ENCODE peak calls at places on chromosomes 1 and 21, in six cellular contexts. R, C, I, M, X and A are unnamed samples.
A peak's percentile ranks its signal among the peaks of the same experiment; 100 is the strongest.

GRCh38 chr1:230568008-230568407 is 74.3 kb upstream of the COG2 start:
- DNase-seq in R (peak; percentile 7), C (peak; percentile 67), I (no peak), M (no peak), X (no peak), A (no peak)

GRCh38 chr1:6181347-6181770 is 1.2 kb upstream of the CHD5 start:
- DNase-seq in R (no peak), C (no peak), I (no peak), M (no peak), X (no peak), A (no peak)

GRCh38 chr21:45310446-45310845 is 22.8 kb upstream of the POFUT2 start:
- DNase-seq in R (no peak), C (no peak), I (no peak), M (no peak), X (no peak), A (no peak)

GRCh38 chr1:94039514-94039870 is 81.5 kb downstream of the ABCA4 start:
- DNase-seq in R (peak; percentile 74), C (peak; percentile 80), I (peak; percentile 69), M (peak; percentile 29), X (peak; percentile 85), A (peak; percentile 75)

GRCh38 chr1:173628888-173629287 is 6.2 kb upstream of the TEX50 start:
- DNase-seq in R (no peak), C (no peak), I (no peak), M (no peak), X (no peak), A (no peak)

GRCh38 chr1:20047058-20047457 is 22.9 kb upstream of the PLA2G5 start:
- DNase-seq in R (no peak), C (no peak), I (no peak), M (no peak), X (no peak), A (no peak)

GRCh38 chr21:40846566-40847411 is at the start of gene DSCAM:
- DNase-seq in R (no peak), C (no peak), I (no peak), M (no peak), X (no peak), A (no peak)

GRCh38 chr1:223864084-223864483 is 18.3 kb upstream of the TP53BP2 start:
- DNase-seq in R (no peak), C (no peak), I (no peak), M (no peak), X (no peak), A (no peak)

GRCh38 chr1:19799877-19800804 is at the start of gene TMCO4:
- DNase-seq in R (peak; percentile 78), C (peak; percentile 51), I (peak; percentile 35), M (peak; percentile 34), X (peak; percentile 70), A (no peak)

GRCh38 chr1:54606990-54607325 is 16.4 kb downstream of the FAM151A start:
- DNase-seq in R (no peak), C (no peak), I (no peak), M (no peak), X (no peak), A (no peak)

GRCh38 chr1:111214086-111214801 is 13.3 kb upstream of the CHI3L2 start:
- DNase-seq in R (no peak), C (no peak), I (no peak), M (no peak), X (no peak), A (no peak)

GRCh38 chr1:56202743-56203142 is 376.6 kb downstream of the PLPP3 start:
- DNase-seq in R (no peak), C (no peak), I (peak; percentile 38), M (no peak), X (no peak), A (no peak)

GRCh38 chr1:192592981-192593683 is 17.6 kb downstream of the RGS1 start:
- DNase-seq in R (no peak), C (no peak), I (peak; percentile 27), M (no peak), X (no peak), A (no peak)

GRCh38 chr1:33257759-33258712 is 1.7 kb downstream of the ZNF362 start:
- DNase-seq in R (no peak), C (no peak), I (no peak), M (no peak), X (no peak), A (no peak)

GRCh38 chr1:2376931-2377672 is 14.3 kb downstream of the MORN1 start:
- DNase-seq in R (no peak), C (no peak), I (no peak), M (no peak), X (peak; percentile 42), A (no peak)

GRCh38 chr21:44282370-44282769 is 3.3 kb upstream of the AIRE start:
- DNase-seq in R (no peak), C (no peak), I (no peak), M (no peak), X (no peak), A (no peak)

GRCh38 chr1:26358411-26359384 is 4.8 kb upstream of the CRYBG2 start:
- DNase-seq in R (no peak), C (peak; percentile 77), I (no peak), M (peak; percentile 52), X (no peak), A (no peak)

GRCh38 chr1:212498243-212498642 is 65.5 kb downstream of the NENF start:
- DNase-seq in R (peak; percentile 91), C (peak; percentile 83), I (peak; percentile 42), M (no peak), X (no peak), A (no peak)

GRCh38 chr1:11680270-11681070 is 478 bp downstream of the MAD2L2 start:
- DNase-seq in R (no peak), C (peak; percentile 6), I (peak; percentile 30), M (no peak), X (peak; percentile 64), A (no peak)

GRCh38 chr21:42707207-42707830 is 53.9 kb downstream of the PDE9A start:
- DNase-seq in R (no peak), C (no peak), I (no peak), M (no peak), X (no peak), A (no peak)

GRCh38 chr1:201637282-201638076 is 98.6 kb downstream of the NAV1 start:
- DNase-seq in R (no peak), C (no peak), I (peak; percentile 37), M (no peak), X (no peak), A (no peak)

GRCh38 chr1:66156144-66156543 is 363.4 kb downstream of the PDE4B start:
- DNase-seq in R (no peak), C (no peak), I (no peak), M (no peak), X (no peak), A (no peak)

GRCh38 chr1:175188936-175189335 is 3.6 kb downstream of the KIAA0040 start:
- DNase-seq in R (no peak), C (no peak), I (no peak), M (peak; percentile 38), X (no peak), A (no peak)

GRCh38 chr1:51203874-51204245 is 32.2 kb upstream of the RNF11 start:
- DNase-seq in R (no peak), C (no peak), I (no peak), M (no peak), X (no peak), A (no peak)

GRCh38 chr21:28074676-28075075 is 918.0 kb downstream of the LTN1 start:
- DNase-seq in R (no peak), C (no peak), I (no peak), M (no peak), X (no peak), A (no peak)

GRCh38 chr1:25820247-25821111 is 725 bp downstream of the MTFR1L start:
- DNase-seq in R (peak; percentile 38), C (peak; percentile 68), I (no peak), M (peak; percentile 58), X (peak; percentile 68), A (no peak)

GRCh38 chr1:170696591-170697337 is 32.8 kb downstream of the PRRX1 start:
- DNase-seq in R (no peak), C (no peak), I (no peak), M (no peak), X (no peak), A (no peak)

GRCh38 chr1:64834734-64835133 is 89.9 kb downstream of the RAVER2 start:
- DNase-seq in R (peak; percentile 69), C (peak; percentile 47), I (no peak), M (no peak), X (no peak), A (no peak)

GRCh38 chr21:34083357-34083756 is 10.0 kb downstream of the MRPS6 start:
- DNase-seq in R (no peak), C (no peak), I (no peak), M (no peak), X (no peak), A (no peak)

GRCh38 chr21:45430521-45431501 is 25.8 kb downstream of the COL18A1 start:
- DNase-seq in R (peak; percentile 81), C (no peak), I (no peak), M (no peak), X (no peak), A (no peak)

GRCh38 chr1:14442669-14443068 is 155.8 kb upstream of the KAZN start:
- DNase-seq in R (no peak), C (no peak), I (no peak), M (no peak), X (no peak), A (no peak)
- TF ChIP-seq CTCF in R (no peak), C (no peak), I (no peak), M (no peak), X (no peak), A (no peak)

GRCh38 chr1:35574655-35575400 is 1.7 kb downstream of the TFAP2E start:
- DNase-seq in R (no peak), C (peak; percentile 47), I (no peak), M (no peak), X (no peak), A (no peak)
- TF ChIP-seq CTCF in R (no peak), C (no peak), I (no peak), M (no peak), X (no peak), A (no peak)

GRCh38 chr1:172386046-172386445 is 34.4 kb upstream of the C1orf105 start:
- DNase-seq in R (no peak), C (no peak), I (no peak), M (no peak), X (no peak), A (no peak)
- TF ChIP-seq CTCF in R (no peak), C (no peak), I (no peak), M (no peak), X (no peak), A (no peak)

DNA sequence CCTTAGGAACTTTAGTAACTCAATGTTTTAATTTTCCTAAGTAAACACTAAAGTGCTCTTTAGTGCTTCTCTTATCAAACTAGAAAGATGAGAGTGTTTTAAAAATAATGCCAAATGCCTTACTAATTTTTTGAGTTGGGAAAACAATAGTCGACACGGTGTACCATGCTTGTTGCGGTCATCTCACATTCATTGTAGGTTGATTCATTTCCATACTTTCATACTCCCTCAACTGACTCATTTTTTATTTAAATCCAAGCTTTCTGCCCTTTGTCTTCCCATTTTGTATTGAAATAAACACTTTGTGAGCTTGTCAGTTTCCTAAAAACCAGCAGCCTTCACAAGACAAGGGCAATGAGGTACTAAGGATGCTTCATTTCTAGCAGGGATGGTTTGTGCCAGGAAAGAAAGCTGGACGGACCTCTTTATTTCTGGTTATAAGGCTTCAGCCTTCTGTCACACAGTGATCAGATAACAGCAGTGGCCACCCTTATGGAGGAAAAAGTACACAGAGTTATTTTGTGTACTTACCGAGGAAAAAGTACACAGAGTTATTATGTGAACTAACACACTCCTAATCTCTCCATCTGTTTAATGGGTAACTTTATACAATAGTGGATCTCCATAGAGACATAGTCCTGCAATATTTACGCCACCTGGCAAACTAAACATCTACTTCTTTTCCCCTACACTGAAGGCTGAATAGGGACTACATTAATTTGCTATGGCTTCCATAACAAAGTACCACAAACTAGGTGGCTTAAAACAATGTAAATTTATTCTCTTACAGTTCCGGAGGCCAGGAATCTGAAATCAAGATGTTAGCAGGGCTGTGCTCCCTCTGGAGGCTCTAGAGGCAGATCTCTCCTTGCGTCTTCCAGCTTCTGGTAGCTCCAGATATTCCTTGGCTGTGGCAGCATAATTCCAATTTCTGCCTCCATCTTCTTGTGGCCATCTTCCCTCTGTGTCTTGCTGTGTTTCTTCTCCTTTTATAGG is 13.0 kb upstream of the CCDC190 start:
- DNase-seq in R (peak; percentile 76), C (peak; percentile 89), I (no peak), M (no peak), X (no peak), A (no peak)
- TF ChIP-seq CTCF in R (peak; percentile 70), C (peak; percentile 51), I (no peak), M (no peak), X (no peak), A (no peak)